ENCODE peak calls at places on chromosomes 4 and X, in six cellular contexts. C is cardiac muscle cell, K is osteoblast, R is fibroblast of lung, O is GM06990, A is mucosa of descending colon. Z is an unnamed sample.

GRCh38 chrX:45070116-45071007 is 130.3 kb downstream of the DIPK2B start:
- DNase-seq in C (peak; percentile 29), K (peak; percentile 21), R (peak; percentile 69), O (peak; percentile 20), A (peak; percentile 29), Z (peak; percentile 25)

GRCh38 chr4:151340751-151341385 is 15.5 kb upstream of the SH3D19 start:
- DNase-seq in C (no peak), K (no peak), R (no peak), O (no peak), A (peak; percentile 63), Z (no peak)

GRCh38 chrX:51420610-51421009 is 75.8 kb downstream of the NUDT11 start:
- DNase-seq in C (peak; percentile 59), K (no peak), R (peak; percentile 58), O (no peak), A (peak; percentile 37), Z (peak; percentile 17)

GRCh38 chrX:23334871-23335599 is 386 bp downstream of the PTCHD1 start:
- DNase-seq in C (peak; percentile 41), K (peak; percentile 66), R (no peak), O (peak; percentile 11), A (no peak), Z (no peak)

GRCh38 chr4:176897226-176897625 is 104.5 kb upstream of the VEGFC start:
- DNase-seq in C (no peak), K (no peak), R (no peak), O (no peak), A (no peak), Z (no peak)

GRCh38 chrX:109537324-109537665 is 651 bp downstream of the NXT2 start:
- DNase-seq in C (peak; percentile 65), K (no peak), R (peak; percentile 78), O (no peak), A (peak; percentile 73), Z (peak; percentile 24)

GRCh38 chr4:163816494-163816893 is 322.0 kb downstream of the TMA16 start:
- DNase-seq in C (no peak), K (no peak), R (no peak), O (no peak), A (no peak), Z (no peak)

GRCh38 chr4:184473515-184474260 is 662 bp downstream of the IRF2 start:
- DNase-seq in C (peak; percentile 63), K (peak; percentile 90), R (peak; percentile 44), O (peak; percentile 68), A (peak; percentile 60), Z (no peak)

GRCh38 chrX:69101655-69102251 is 63.5 kb downstream of the PJA1 start:
- DNase-seq in C (no peak), K (peak; percentile 11), R (no peak), O (no peak), A (no peak), Z (no peak)

GRCh38 chrX:147173586-147173985 is 359.0 kb upstream of the CXorf51A start:
- DNase-seq in C (peak; percentile 40), K (no peak), R (no peak), O (no peak), A (no peak), Z (no peak)

GRCh38 chr4:154854362-154854761 is 73.3 kb downstream of the RBM46 start:
- DNase-seq in C (peak; percentile 8), K (no peak), R (peak; percentile 7), O (no peak), A (no peak), Z (no peak)
- TF ChIP-seq CTCF in C (peak; percentile 41), K (peak; percentile 39), R (peak; percentile 16), O (peak; percentile 40), A (no peak), Z (no peak)

GRCh38 chr4:153116101-153116680 is 88.1 kb upstream of the TRIM2 start:
- DNase-seq in C (no peak), K (no peak), R (no peak), O (no peak), A (no peak), Z (no peak)
- H3K4me3 ChIP-seq in C (no peak overlapping the region), K (peak overlapping the region; percentile 64), R (no peak overlapping the region), O (peak overlapping the region; percentile 12), A (no peak overlapping the region), Z (peak overlapping the region; percentile 33)

DNA sequence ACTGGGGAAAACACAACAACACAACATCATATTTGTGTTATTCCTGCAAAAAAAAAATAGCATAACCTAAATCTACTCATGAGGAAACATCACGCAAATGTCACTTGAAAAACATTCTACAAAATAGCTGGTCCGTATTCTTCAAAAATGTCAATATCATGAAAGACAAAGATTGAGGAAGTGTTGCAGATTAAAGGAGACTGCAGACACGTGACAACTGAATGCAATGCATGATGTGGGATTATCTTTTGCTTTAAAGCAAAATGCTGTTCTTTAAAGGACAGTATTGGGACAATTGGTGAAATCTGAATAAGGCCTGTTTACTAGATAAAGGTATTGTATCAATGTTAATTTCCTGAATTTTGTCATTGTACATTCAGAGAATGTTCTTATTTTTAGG is 157.7 kb downstream of the SMIM20 start:
- DNase-seq in C (no peak), K (no peak), R (no peak), O (no peak), A (no peak), Z (no peak)
- TF ChIP-seq CTCF in C (no peak), K (no peak), R (no peak), O (no peak), A (no peak), Z (no peak)

DNA sequence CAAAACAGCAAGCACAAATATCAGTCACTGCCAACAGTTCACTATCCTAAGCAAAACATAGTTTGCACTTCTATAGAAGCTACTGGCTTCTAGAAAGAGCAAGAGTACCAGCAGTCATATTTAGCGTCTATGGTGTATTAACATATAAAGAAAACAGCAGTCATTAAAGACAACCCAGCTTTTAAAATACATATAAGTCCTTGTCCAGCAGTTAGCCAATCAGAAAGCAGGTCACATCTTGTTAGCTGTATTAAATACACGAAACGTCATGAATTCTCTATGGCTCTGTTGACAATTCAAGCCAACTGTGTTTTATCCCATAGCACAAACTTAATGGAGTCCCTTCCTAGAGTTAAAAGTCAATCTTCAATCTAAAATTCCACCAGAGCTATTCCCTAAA is 1.6 kb downstream of the LDB2 start:
- DNase-seq in C (peak; percentile 38), K (no peak), R (peak; percentile 83), O (no peak), A (no peak), Z (peak; percentile 61)
- H3K4me3 ChIP-seq in C (peak overlapping the region; percentile 35), K (peak overlapping the region; percentile 79), R (peak overlapping the region; percentile 78), O (no peak overlapping the region), A (no peak overlapping the region), Z (peak overlapping the region; percentile 67)

GRCh38 chr4:148284526-148285193 is 157.6 kb downstream of the NR3C2 start:
- DNase-seq in C (peak; percentile 31), K (no peak), R (peak; percentile 6), O (no peak), A (no peak), Z (no peak)
- TF ChIP-seq CTCF in C (no peak), K (no peak), R (peak; percentile 18), O (no peak), A (no peak), Z (no peak)

DNA sequence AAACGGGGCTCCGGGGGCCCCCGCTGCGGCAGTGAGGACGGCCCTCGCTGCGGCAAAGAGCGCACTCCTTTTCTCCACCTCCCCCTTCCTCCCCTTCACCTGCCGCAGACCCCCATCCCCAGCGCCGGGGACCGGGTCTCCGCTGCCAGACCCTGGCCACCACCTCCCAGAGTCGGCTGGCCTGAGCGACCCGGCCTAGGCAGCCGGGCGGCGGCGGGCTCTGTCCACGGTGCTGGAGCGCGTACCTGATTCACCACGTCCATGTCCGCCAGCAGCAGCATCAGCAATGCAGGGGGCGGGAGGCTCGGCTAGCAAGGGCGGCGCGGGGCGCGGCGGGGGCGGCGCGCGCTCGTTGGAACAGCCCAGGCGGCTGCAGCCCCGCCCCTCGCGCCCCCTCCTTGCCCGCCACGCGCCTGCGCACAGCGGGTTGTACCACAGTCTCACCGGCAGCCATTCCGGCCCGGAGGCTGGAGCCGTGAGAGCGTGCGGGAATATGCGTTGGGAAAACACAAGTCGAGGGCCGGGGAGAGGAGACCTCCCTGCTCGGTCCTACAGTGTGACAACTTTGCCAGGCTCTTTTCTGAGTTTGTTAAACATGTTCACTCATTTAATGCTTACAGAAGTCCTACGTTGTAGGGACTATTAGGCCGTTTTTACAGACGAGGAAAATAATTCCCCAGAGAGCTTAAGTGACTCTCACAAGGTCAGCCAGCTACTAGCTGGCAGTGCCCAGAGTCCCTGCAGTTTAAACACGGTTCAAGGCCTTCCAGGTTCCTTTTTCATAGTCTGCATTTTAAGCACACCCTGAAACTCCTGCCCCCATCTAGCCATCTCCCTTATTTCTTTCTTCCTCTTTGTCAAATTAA is at the start of gene SYP:
- DNase-seq in C (peak; percentile 91), K (peak; percentile 98), R (peak; percentile 81), O (peak; percentile 88), A (peak; percentile 92), Z (peak; percentile 44)
- H3K4me3 ChIP-seq in C (no peak within 1 kb of the TSS), K (peak within 1 kb of the TSS; percentile 60), R (no peak within 1 kb of the TSS), O (peak within 1 kb of the TSS; percentile 47), A (no peak within 1 kb of the TSS), Z (peak within 1 kb of the TSS; percentile 25)